ENCODE peak calls at places on chromosomes 16 and 17, in seven cellular contexts. One of them, this sample, is unnamed.

GRCh38 chr17:80270836-80271235 is 10.2 kb downstream of the RNF213 start:
- DNase-seq in GM23338: peak
- DNase-seq in neural progenitor cell: peak
- DNase-seq in HCT116: no peak
- DNase-seq in GM23248: peak
- DNase-seq in PC-3: peak
- DNase-seq in SK-N-SH: peak
- DNase-seq in this sample: no peak

GRCh38 chr16:78488461-78488860 is 389.0 kb downstream of the WWOX start:
- DNase-seq in PC-3: no peak
- DNase-seq in neural progenitor cell: no peak
- DNase-seq in HCT116: no peak
- DNase-seq in GM23248: no peak
- DNase-seq in SK-N-SH: no peak
- DNase-seq in GM23338: no peak
- DNase-seq in this sample: no peak

GRCh38 chr17:75088902-75089417 is 1.2 kb downstream of the SLC16A5 start:
- DNase-seq in HCT116: no peak
- DNase-seq in PC-3: peak
- DNase-seq in neural progenitor cell: no peak
- DNase-seq in SK-N-SH: no peak
- DNase-seq in GM23248: peak
- DNase-seq in GM23338: peak
- DNase-seq in this sample: no peak

GRCh38 chr17:79786930-79787643 is 9.1 kb downstream of the CBX2 start:
- DNase-seq in PC-3: no peak
- DNase-seq in GM23338: no peak
- DNase-seq in SK-N-SH: no peak
- DNase-seq in GM23248: no peak
- DNase-seq in neural progenitor cell: no peak
- DNase-seq in HCT116: no peak
- DNase-seq in this sample: no peak

GRCh38 chr17:58335779-58336455 is 7.3 kb upstream of the TSPOAP1 start:
- DNase-seq in HCT116: no peak
- DNase-seq in neural progenitor cell: no peak
- DNase-seq in GM23338: no peak
- DNase-seq in PC-3: peak
- DNase-seq in GM23248: no peak
- DNase-seq in SK-N-SH: peak
- DNase-seq in this sample: peak

GRCh38 chr16:83771306-83771942 is 36.4 kb upstream of the HSBP1 start:
- DNase-seq in GM23338: no peak
- DNase-seq in PC-3: no peak
- DNase-seq in SK-N-SH: no peak
- DNase-seq in HCT116: no peak
- DNase-seq in GM23248: no peak
- DNase-seq in neural progenitor cell: no peak
- DNase-seq in this sample: no peak

GRCh38 chr16:51150894-51151320 is at the start of gene SALL1:
- DNase-seq in PC-3: no peak
- DNase-seq in GM23338: no peak
- DNase-seq in HCT116: no peak
- DNase-seq in neural progenitor cell: peak
- DNase-seq in SK-N-SH: no peak
- DNase-seq in GM23248: peak
- DNase-seq in this sample: no peak

GRCh38 chr17:54901230-54901847 is 687 bp downstream of the TOM1L1 start:
- DNase-seq in GM23248: peak
- DNase-seq in PC-3: peak
- DNase-seq in GM23338: peak
- DNase-seq in neural progenitor cell: no peak
- DNase-seq in SK-N-SH: peak
- DNase-seq in HCT116: peak
- DNase-seq in this sample: no peak

GRCh38 chr16:27318399-27319256 is 4.9 kb downstream of the IL4R start:
- DNase-seq in GM23248: no peak
- DNase-seq in neural progenitor cell: no peak
- DNase-seq in PC-3: no peak
- DNase-seq in GM23338: no peak
- DNase-seq in HCT116: no peak
- DNase-seq in SK-N-SH: no peak
- DNase-seq in this sample: no peak

GRCh38 chr17:4195306-4195705 is 52.3 kb downstream of the CYB5D2 start:
- DNase-seq in HCT116: no peak
- DNase-seq in GM23338: no peak
- DNase-seq in neural progenitor cell: no peak
- DNase-seq in PC-3: no peak
- DNase-seq in SK-N-SH: no peak
- DNase-seq in GM23248: peak
- DNase-seq in this sample: no peak

DNA sequence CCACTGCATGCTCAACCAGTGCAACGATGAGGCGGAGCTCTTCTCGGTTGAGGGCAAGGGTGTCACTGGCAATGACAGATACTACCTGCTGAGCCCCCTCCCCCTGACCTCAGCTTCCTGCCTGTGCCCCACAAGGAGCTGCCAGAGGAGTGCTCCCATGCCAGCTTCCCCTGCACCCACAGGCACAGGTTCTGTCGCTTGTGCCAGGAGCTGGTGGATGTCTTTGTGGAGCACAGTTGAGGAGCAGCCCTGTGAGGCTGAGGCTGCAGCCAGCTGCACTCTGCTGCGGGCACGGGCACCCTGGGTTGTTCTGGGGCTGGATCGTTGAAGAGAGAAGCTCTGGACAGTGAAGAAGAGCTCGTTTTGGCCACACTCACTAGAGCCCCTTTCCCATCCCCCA is 165.3 kb upstream of the ZNF267 start:
- DNase-seq in neural progenitor cell: no peak
- DNase-seq in GM23338: no peak
- DNase-seq in PC-3: no peak
- DNase-seq in HCT116: no peak
- DNase-seq in SK-N-SH: no peak
- DNase-seq in GM23248: no peak
- DNase-seq in this sample: no peak
- H2AFZ ChIP-seq in neural progenitor cell: no peak
- H2AFZ ChIP-seq in GM23338: no peak
- H2AFZ ChIP-seq in PC-3: no peak
- H2AFZ ChIP-seq in HCT116: no peak
- H2AFZ ChIP-seq in SK-N-SH: no peak
- H2AFZ ChIP-seq in GM23248: no peak
- H2AFZ ChIP-seq in this sample: no peak

DNA sequence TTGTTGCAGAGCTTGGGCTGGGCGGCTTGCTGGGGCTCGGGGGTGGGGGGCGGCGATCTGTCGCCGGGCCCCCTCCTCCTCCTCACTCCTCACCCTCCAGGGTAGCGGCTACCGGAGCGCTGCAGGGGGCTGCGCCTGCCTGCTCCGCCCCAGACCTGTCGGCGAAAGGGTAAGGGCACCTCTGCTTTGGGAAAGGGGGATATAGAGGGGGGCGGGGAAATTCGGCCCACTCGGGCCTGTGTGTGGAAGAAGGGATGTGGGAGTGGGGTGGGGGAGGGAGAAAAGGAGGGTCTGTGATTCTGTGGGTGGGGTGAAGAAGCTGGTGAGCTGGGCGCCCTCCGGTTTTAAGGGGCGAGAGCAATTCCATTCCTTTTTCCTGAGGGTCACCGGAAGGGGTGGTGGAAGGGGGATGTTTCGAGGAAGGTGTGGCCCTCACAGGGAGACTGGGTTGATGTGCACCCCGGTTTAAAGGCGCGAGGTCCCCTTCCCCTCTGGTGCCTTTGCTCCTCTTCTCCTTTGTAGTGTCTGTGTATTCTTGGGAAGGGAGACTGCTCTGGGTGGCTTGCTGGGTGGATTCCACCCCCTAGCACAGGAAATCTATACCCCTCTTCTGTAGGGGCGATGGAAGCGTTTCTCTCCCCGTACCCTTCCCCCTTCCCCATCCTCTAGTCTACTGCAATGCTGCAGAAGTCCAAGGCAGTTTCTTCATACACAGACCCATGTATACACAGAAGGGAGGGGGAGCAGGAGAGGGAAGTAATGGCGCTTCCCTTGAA is 881 bp downstream of the TAOK1 start:
- DNase-seq in neural progenitor cell: peak
- DNase-seq in GM23338: peak
- DNase-seq in GM23248: peak
- DNase-seq in PC-3: no peak
- DNase-seq in HCT116: no peak
- DNase-seq in SK-N-SH: peak
- DNase-seq in this sample: no peak
- TF ChIP-seq EZH2phosphoT487 in neural progenitor cell: no peak
- TF ChIP-seq EZH2phosphoT487 in GM23338: no peak
- TF ChIP-seq EZH2phosphoT487 in GM23248: no peak
- TF ChIP-seq EZH2phosphoT487 in PC-3: no peak
- TF ChIP-seq EZH2phosphoT487 in HCT116: no peak
- TF ChIP-seq EZH2phosphoT487 in SK-N-SH: no peak
- TF ChIP-seq EZH2phosphoT487 in this sample: no peak

DNA sequence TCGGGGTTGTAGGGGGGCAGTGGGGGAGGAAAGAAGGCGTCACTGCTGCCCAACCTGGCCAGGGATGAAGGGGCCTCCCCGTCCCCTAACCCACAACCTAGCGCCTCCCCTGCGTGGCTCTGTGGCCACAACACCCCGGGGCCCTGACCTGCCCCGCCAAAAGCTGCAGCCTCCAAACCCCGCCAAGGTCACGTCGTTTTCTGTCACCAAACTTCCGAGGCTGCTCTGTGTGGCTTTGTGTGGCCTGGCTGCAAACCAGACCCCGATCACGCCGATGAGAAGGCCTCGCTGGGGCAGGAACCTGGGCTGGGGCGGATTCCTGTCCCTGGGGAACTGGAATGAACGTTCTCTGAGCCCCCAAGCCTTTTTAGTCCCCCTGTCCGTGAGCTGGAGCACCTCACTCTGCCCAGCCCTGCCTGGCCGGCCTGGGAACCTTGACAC is 30.5 kb upstream of the CIBAR2 start:
- DNase-seq in GM23248: no peak
- DNase-seq in SK-N-SH: no peak
- DNase-seq in GM23338: no peak
- DNase-seq in HCT116: no peak
- DNase-seq in PC-3: no peak
- DNase-seq in neural progenitor cell: no peak
- DNase-seq in this sample: no peak
- H3K4me2 ChIP-seq in GM23248: no peak
- H3K4me2 ChIP-seq in SK-N-SH: no peak
- H3K4me2 ChIP-seq in GM23338: no peak
- H3K4me2 ChIP-seq in HCT116: no peak
- H3K4me2 ChIP-seq in PC-3: no peak
- H3K4me2 ChIP-seq in neural progenitor cell: no peak
- H3K4me2 ChIP-seq in this sample: no peak

GRCh38 chr16:89636663-89637062 is 20.8 kb downstream of the CHMP1A start:
- DNase-seq in HCT116: no peak
- DNase-seq in PC-3: no peak
- DNase-seq in SK-N-SH: no peak
- DNase-seq in neural progenitor cell: no peak
- DNase-seq in GM23338: no peak
- DNase-seq in GM23248: no peak
- DNase-seq in this sample: no peak

GRCh38 chr16:89629827-89630610 is 16.6 kb downstream of the DPEP1 start:
- DNase-seq in SK-N-SH: no peak
- DNase-seq in neural progenitor cell: no peak
- DNase-seq in GM23248: no peak
- DNase-seq in PC-3: no peak
- DNase-seq in GM23338: no peak
- DNase-seq in HCT116: no peak
- DNase-seq in this sample: no peak

GRCh38 chr16:89637379-89637778 is 20.1 kb downstream of the CHMP1A start:
- DNase-seq in SK-N-SH: no peak
- DNase-seq in PC-3: no peak
- DNase-seq in HCT116: no peak
- DNase-seq in GM23338: no peak
- DNase-seq in neural progenitor cell: no peak
- DNase-seq in GM23248: no peak
- DNase-seq in this sample: no peak

GRCh38 chr16:89638455-89638854 is 19.1 kb downstream of the CHMP1A start:
- DNase-seq in neural progenitor cell: no peak
- DNase-seq in SK-N-SH: no peak
- DNase-seq in PC-3: no peak
- DNase-seq in HCT116: no peak
- DNase-seq in GM23338: no peak
- DNase-seq in GM23248: no peak
- DNase-seq in this sample: no peak

GRCh38 chr16:89633064-89633631 is 19.7 kb downstream of the DPEP1 start:
- DNase-seq in PC-3: peak
- DNase-seq in SK-N-SH: peak
- DNase-seq in HCT116: peak
- DNase-seq in GM23248: peak
- DNase-seq in neural progenitor cell: no peak
- DNase-seq in GM23338: no peak
- DNase-seq in this sample: no peak
- H2AFZ ChIP-seq in PC-3: peak
- H2AFZ ChIP-seq in SK-N-SH: peak
- H2AFZ ChIP-seq in HCT116: no peak
- H2AFZ ChIP-seq in GM23248: no peak
- H2AFZ ChIP-seq in neural progenitor cell: no peak
- H2AFZ ChIP-seq in GM23338: no peak
- H2AFZ ChIP-seq in this sample: no peak

GRCh38 chr16:10827691-10828341 is 9.2 kb upstream of the TVP23A start:
- DNase-seq in GM23338: no peak
- DNase-seq in neural progenitor cell: no peak
- DNase-seq in PC-3: peak
- DNase-seq in HCT116: no peak
- DNase-seq in SK-N-SH: no peak
- DNase-seq in GM23248: peak
- DNase-seq in this sample: no peak
- TF ChIP-seq EZH2phosphoT487 in GM23338: no peak
- TF ChIP-seq EZH2phosphoT487 in neural progenitor cell: no peak
- TF ChIP-seq EZH2phosphoT487 in PC-3: no peak
- TF ChIP-seq EZH2phosphoT487 in HCT116: no peak
- TF ChIP-seq EZH2phosphoT487 in SK-N-SH: no peak
- TF ChIP-seq EZH2phosphoT487 in GM23248: no peak
- TF ChIP-seq EZH2phosphoT487 in this sample: no peak

GRCh38 chr16:68238029-68238345 is 2.1 kb upstream of the ESRP2 start:
- DNase-seq in GM23338: no peak
- DNase-seq in HCT116: no peak
- DNase-seq in neural progenitor cell: no peak
- DNase-seq in SK-N-SH: no peak
- DNase-seq in GM23248: no peak
- DNase-seq in PC-3: no peak
- DNase-seq in this sample: no peak
- H3K4me2 ChIP-seq in GM23338: peak
- H3K4me2 ChIP-seq in HCT116: peak
- H3K4me2 ChIP-seq in neural progenitor cell: peak
- H3K4me2 ChIP-seq in SK-N-SH: peak
- H3K4me2 ChIP-seq in GM23248: peak
- H3K4me2 ChIP-seq in PC-3: peak
- H3K4me2 ChIP-seq in this sample: peak

DNA sequence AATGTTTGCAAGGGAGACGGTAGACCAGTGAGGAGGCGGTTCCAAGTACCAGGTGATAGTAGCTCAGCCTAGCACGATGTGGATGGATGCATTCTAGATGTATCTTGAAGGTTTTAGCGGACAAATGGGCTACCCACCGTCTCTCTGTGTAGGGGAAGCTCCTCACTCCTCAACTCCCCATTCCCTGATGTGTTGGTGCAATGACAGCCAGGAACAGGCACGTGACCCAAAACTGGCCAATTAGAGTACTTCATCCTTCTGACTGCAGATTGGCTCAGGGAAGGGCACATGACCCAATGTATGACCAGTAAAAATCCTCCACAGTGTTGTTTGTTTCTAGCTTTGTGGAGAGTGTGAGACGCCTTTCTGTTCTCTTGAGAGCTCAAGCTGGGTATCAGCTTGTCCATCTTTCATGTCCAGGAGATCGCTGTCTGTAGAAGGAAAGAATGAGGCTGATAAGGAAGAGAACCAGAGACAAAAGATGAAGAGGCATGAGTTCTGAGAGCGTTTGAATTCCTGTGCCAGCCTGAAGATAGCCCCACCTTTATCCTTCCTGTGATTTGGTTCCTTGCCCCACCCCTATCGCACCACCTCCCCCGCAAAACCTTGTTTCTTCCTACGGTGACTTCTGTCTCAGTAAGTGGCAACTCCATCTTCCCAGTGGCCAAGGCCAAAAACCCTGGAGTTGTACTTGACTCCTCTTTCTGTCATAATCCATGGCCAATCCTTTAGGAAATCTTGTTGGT is 2.3 kb upstream of the BORCS6 start:
- DNase-seq in GM23338: peak
- DNase-seq in PC-3: peak
- DNase-seq in neural progenitor cell: peak
- DNase-seq in SK-N-SH: peak
- DNase-seq in GM23248: peak
- DNase-seq in HCT116: no peak
- DNase-seq in this sample: peak
- H2AFZ ChIP-seq in GM23338: no peak
- H2AFZ ChIP-seq in PC-3: no peak
- H2AFZ ChIP-seq in neural progenitor cell: peak
- H2AFZ ChIP-seq in SK-N-SH: peak
- H2AFZ ChIP-seq in GM23248: peak
- H2AFZ ChIP-seq in HCT116: peak
- H2AFZ ChIP-seq in this sample: peak